ENCODE peak calls at places on chromosomes 4 and X, in four cellular contexts. Z is IMR-90, R is lower lobe of right lung, S is kidney. Y is an unnamed sample. For H3K4me1, the result is how much of the 10 kb centered on the place peaks cover.

GRCh38 chrX:136626237-136626636 is 21.7 kb upstream of the CD40LG start:
- DNase-seq in Z (no peak), R (no peak), S (no peak), Y (no peak)

GRCh38 chr4:31366041-31366440 is 645.9 kb downstream of the PCDH7 start:
- DNase-seq in Z (peak), R (no peak), S (no peak), Y (no peak)

GRCh38 chr4:140108243-140108642 is 45.7 kb downstream of the MAML3 start:
- DNase-seq in Z (no peak), R (no peak), S (no peak), Y (no peak)

GRCh38 chr4:114312349-114312748 is 286.3 kb upstream of the UGT8 start:
- DNase-seq in Z (no peak), R (no peak), S (no peak), Y (no peak)

GRCh38 chrX:128759745-128760144 is 707.5 kb upstream of the ACTRT1 start:
- DNase-seq in Z (no peak), R (no peak), S (no peak), Y (no peak)

GRCh38 chr4:153634737-153635353 is 49.2 kb upstream of the TLR2 start:
- DNase-seq in Z (peak), R (no peak), S (no peak), Y (no peak)

GRCh38 chr4:10256203-10256602 is 139.6 kb upstream of the WDR1 start:
- DNase-seq in Z (no peak), R (no peak), S (no peak), Y (no peak)

GRCh38 chrX:136625246-136625645 is 22.7 kb upstream of the CD40LG start:
- DNase-seq in Z (no peak), R (no peak), S (no peak), Y (no peak)

GRCh38 chr4:892780-893179 is 39.3 kb downstream of the GAK start:
- DNase-seq in Z (no peak), R (no peak), S (no peak), Y (no peak)

GRCh38 chr4:10694826-10695209 is 10.2 kb upstream of the CLNK start:
- DNase-seq in Z (no peak), R (no peak), S (no peak), Y (no peak)

GRCh38 chrX:110389570-110389969 is 30.9 kb downstream of the RTL9 start:
- DNase-seq in Z (no peak), R (no peak), S (no peak), Y (no peak)

GRCh38 chr4:26441110-26441509 is 49.2 kb downstream of the CCKAR start:
- DNase-seq in Z (peak), R (no peak), S (no peak), Y (no peak)

GRCh38 chrX:52363247-52363883 is 5.5 kb upstream of the XAGE2 start:
- DNase-seq in Z (peak), R (no peak), S (no peak), Y (no peak)

GRCh38 chr4:153834901-153835300 is 46.0 kb upstream of the SFRP2 start:
- DNase-seq in Z (no peak), R (no peak), S (no peak), Y (no peak)

GRCh38 chr4:36224969-36225903 is 19.1 kb downstream of the ARAP2 start:
- DNase-seq in Z (no peak), R (no peak), S (no peak), Y (no peak)

GRCh38 chr4:24802648-24803047 is 7.3 kb downstream of the SOD3 start:
- DNase-seq in Z (no peak), R (no peak), S (no peak), Y (no peak)

GRCh38 chr4:128649161-128649560 is 160.3 kb upstream of the JADE1 start:
- DNase-seq in Z (no peak), R (no peak), S (no peak), Y (no peak)

GRCh38 chr4:86036729-86037128 is 323.1 kb downstream of the MAPK10 start:
- DNase-seq in Z (peak), R (no peak), S (no peak), Y (no peak)

GRCh38 chrX:69128573-69128972 is 36.7 kb downstream of the PJA1 start:
- DNase-seq in Z (no peak), R (peak), S (peak), Y (no peak)

GRCh38 chrX:75746891-75747639 is 38.0 kb downstream of the MAGEE2 start:
- DNase-seq in Z (no peak), R (peak), S (peak), Y (no peak)

GRCh38 chrX:68710870-68711576 is 63.6 kb downstream of the STARD8 start:
- DNase-seq in Z (peak), R (no peak), S (peak), Y (no peak)

GRCh38 chrX:17809273-17809672 is 51.8 kb downstream of the RAI2 start:
- DNase-seq in Z (no peak), R (no peak), S (no peak), Y (no peak)

GRCh38 chrX:131843996-131844395 is 179.1 kb upstream of the STK26 start:
- DNase-seq in Z (no peak), R (no peak), S (no peak), Y (no peak)

GRCh38 chrX:50606300-50606950 is 135.8 kb upstream of the DGKK start:
- DNase-seq in Z (no peak), R (no peak), S (no peak), Y (no peak)

GRCh38 chr4:139665690-139666529 is at the start of gene MGST2:
- DNase-seq in Z (peak), R (peak), S (peak), Y (no peak)

GRCh38 chr4:3637326-3638016 is 105.2 kb upstream of the LRPAP1 start:
- DNase-seq in Z (no peak), R (peak), S (peak), Y (no peak)

DNA sequence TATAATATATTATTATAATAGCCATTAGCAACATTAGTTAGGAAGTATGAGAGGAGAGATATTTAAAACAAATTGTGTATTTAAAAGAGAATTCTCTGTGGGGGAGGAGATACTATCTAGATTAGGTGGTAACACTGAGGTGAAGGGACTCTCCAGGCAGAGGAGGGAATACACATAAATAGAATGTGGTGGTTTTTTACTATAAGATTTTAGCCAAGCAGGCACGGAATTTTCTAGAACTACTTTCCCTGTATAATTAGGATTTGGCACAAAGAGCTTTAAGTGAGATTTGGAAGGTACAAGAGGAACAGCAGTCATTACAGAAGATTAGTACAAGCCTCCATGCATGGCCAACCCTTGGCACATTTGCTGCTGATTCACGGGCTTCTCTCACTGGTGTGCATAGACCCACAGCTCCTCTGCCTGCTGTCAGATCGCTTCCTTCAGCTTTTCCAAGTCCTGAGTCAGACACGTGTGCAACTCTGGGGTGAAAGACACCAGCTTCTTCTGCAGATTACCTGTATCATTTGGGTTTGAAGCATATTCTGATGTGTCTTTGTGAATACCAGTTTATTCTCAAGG is 685.5 kb downstream of the KCTD8 start:
- DNase-seq in Z (no peak), R (no peak), S (no peak), Y (no peak)
- H3K4me3 ChIP-seq in Z (no peak), R (no peak), S (no peak), Y (no peak)

DNA sequence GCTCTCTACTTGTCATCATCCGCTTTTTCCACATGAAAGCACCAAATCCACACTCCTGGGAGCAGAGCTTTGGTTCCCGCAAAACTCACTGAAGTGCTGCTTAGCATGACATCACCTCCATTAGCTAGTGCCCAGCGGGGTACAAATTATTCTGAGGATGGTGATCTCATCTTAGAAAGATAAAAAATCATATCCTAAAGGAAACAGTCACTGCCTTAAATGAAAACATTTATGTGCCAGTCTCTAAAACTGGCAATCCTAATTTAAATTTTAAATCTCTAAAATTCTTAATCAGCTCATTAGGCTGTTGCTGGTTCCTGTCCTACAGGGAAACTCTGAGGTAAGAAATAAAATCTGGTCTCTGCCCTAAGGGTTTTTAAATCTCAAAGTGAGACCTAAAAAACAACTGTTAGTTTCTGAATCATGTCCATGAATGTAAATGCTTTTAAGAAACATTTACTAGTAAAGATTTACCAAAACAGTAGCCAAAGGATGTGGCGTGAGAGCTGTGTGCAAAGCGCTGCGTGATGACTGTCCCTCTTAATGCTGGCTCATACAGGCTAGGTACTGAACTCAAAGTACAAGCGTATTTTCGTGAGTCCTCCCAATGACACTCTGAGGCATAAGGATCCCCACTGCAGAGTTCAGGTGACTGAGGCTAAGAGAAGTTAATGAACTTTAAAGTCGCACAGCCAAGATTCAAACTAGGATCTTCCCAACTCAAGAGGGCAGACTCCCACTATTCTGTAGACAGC is 4.5 kb downstream of the CASP3 start:
- DNase-seq in Z (peak), R (no peak), S (no peak), Y (no peak)
- H3K4me1 ChIP-seq in Z (under half), R (under half), S (under half), Y (under half)

GRCh38 chr4:147479817-147480216 is 1.1 kb upstream of the EDNRA start:
- DNase-seq in Z (peak), R (no peak), S (no peak), Y (no peak)

GRCh38 chr4:147481577-147482109 is 746 bp downstream of the EDNRA start:
- DNase-seq in Z (no peak), R (no peak), S (no peak), Y (no peak)

GRCh38 chr4:147480502-147480890 is 401 bp upstream of the EDNRA start:
- DNase-seq in Z (no peak), R (no peak), S (no peak), Y (no peak)

GRCh38 chr4:147480891-147481576 is at the start of gene EDNRA:
- DNase-seq in Z (peak), R (peak), S (peak), Y (no peak)

GRCh38 chr4:147482281-147482680 is 1.4 kb downstream of the EDNRA start:
- DNase-seq in Z (no peak), R (no peak), S (no peak), Y (no peak)
- H3K4me3 ChIP-seq in Z (peak), R (peak), S (no peak), Y (no peak)

GRCh38 chrX:154730271-154730883 is 20.5 kb downstream of the GAB3 start:
- DNase-seq in Z (peak), R (peak), S (peak), Y (no peak)

GRCh38 chrX:154733072-154733425 is 17.8 kb downstream of the GAB3 start:
- DNase-seq in Z (no peak), R (no peak), S (no peak), Y (no peak)

GRCh38 chrX:154732421-154733071 is 18.3 kb downstream of the GAB3 start:
- DNase-seq in Z (peak), R (no peak), S (no peak), Y (no peak)

GRCh38 chrX:154731203-154731602 is 19.7 kb downstream of the GAB3 start:
- DNase-seq in Z (no peak), R (no peak), S (no peak), Y (no peak)

DNA sequence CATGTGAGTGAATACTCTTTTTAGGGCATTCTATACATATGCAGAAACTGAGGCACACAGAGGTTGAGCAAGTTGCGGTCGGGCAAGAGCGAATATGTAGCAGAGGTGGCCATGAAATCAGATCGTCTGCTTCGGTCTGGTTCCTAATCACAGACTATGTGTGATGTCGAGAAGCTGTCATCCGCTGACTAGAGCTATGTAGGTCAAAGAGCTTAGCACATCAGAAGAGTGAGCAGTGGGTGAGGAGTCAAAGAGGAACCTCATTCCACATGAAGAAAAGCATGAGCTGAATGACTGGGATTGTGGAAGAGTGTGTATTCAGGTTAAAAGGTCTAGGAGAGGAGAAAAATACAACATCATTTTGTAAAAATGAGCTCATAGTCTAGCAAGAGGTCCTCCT is 19.0 kb downstream of the GAB3 start:
- DNase-seq in Z (peak), R (no peak), S (no peak), Y (no peak)
- H3K4me1 ChIP-seq in Z (under half), R (half or more), S (under half), Y (under half)

Y was measured in iPS DF 6.9.